ENCODE peak calls at places on chromosomes 7 and 10, in eight cellular contexts. G is tibial nerve, E is tibial artery, I is A549, F is fibroblast of mammary gland, S is GM12865, X is HCT116, D is foreskin keratinocyte. A is an unnamed sample.

GRCh38 chr7:151081170-151082101 is 827 bp upstream of the FASTK start:
- DNase-seq in G (no peak), E (peak; percentile 80), I (peak; percentile 46), F (no peak), S (no peak), X (no peak), D (peak; percentile 39), A (no peak)

GRCh38 chr7:77940647-77941046 is 142.1 kb downstream of the PHTF2 start:
- DNase-seq in G (peak; percentile 27), E (no peak), I (peak; percentile 30), F (peak; percentile 46), S (peak; percentile 31), X (peak; percentile 6), D (peak; percentile 18), A (no peak)

GRCh38 chr7:542935-543789 is 23.5 kb upstream of the PDGFA start:
- DNase-seq in G (no peak), E (peak; percentile 88), I (peak; percentile 81), F (peak; percentile 96), S (no peak), X (no peak), D (peak; percentile 59), A (no peak)

GRCh38 chr7:4682621-4683042 is 537 bp downstream of the FOXK1 start:
- DNase-seq in G (no peak), E (peak; percentile 78), I (peak; percentile 74), F (no peak), S (peak; percentile 80), X (no peak), D (no peak), A (peak; percentile 41)

GRCh38 chr7:34307540-34307939 is 350.5 kb upstream of the NPSR1 start:
- DNase-seq in G (no peak), E (no peak), I (no peak), F (no peak), S (no peak), X (no peak), D (no peak), A (no peak)

GRCh38 chr7:122302826-122303521 is 1.6 kb downstream of the FEZF1 start:
- DNase-seq in G (no peak), E (no peak), I (no peak), F (no peak), S (no peak), X (no peak), D (no peak), A (no peak)

GRCh38 chr7:37481722-37482288 is 33.1 kb upstream of the ELMO1 start:
- DNase-seq in G (no peak), E (no peak), I (no peak), F (no peak), S (no peak), X (no peak), D (no peak), A (no peak)

GRCh38 chr7:154640266-154640865 is 362.6 kb downstream of the PAXIP1 start:
- DNase-seq in G (no peak), E (no peak), I (no peak), F (no peak), S (no peak), X (no peak), D (no peak), A (no peak)

GRCh38 chr10:54559498-54559897 is 241.5 kb downstream of the PCDH15 start:
- DNase-seq in G (no peak), E (no peak), I (no peak), F (peak; percentile 38), S (no peak), X (no peak), D (peak; percentile 78), A (no peak)

GRCh38 chr10:88791924-88792323 is 10.6 kb upstream of the LIPM start:
- DNase-seq in G (no peak), E (no peak), I (peak; percentile 57), F (peak; percentile 22), S (peak; percentile 64), X (peak; percentile 32), D (no peak), A (no peak)

GRCh38 chr7:151595702-151596340 is 76.1 kb upstream of the RHEB start:
- DNase-seq in G (no peak), E (no peak), I (no peak), F (no peak), S (no peak), X (no peak), D (no peak), A (no peak)

GRCh38 chr10:110600487-110601101 is 33.1 kb downstream of the SMC3 start:
- DNase-seq in G (no peak), E (no peak), I (peak; percentile 82), F (peak; percentile 71), S (peak; percentile 79), X (peak; percentile 87), D (peak; percentile 49), A (no peak)

GRCh38 chr7:1902231-1902855 is 232.3 kb downstream of the ELFN1 start:
- DNase-seq in G (no peak), E (no peak), I (no peak), F (no peak), S (no peak), X (no peak), D (no peak), A (no peak)

GRCh38 chr10:87866575-87866974 is 3.1 kb downstream of the PTEN start:
- DNase-seq in G (no peak), E (no peak), I (no peak), F (no peak), S (no peak), X (no peak), D (no peak), A (no peak)

GRCh38 chr7:112088484-112089016 is 117.6 kb downstream of the DOCK4 start:
- DNase-seq in G (no peak), E (no peak), I (no peak), F (no peak), S (no peak), X (no peak), D (no peak), A (no peak)

GRCh38 chr7:158285383-158285770 is 302.2 kb downstream of the PTPRN2 start:
- DNase-seq in G (no peak), E (peak; percentile 59), I (no peak), F (no peak), S (no peak), X (no peak), D (no peak), A (no peak)

GRCh38 chr7:130998993-130999602 is 265.1 kb upstream of the KLF14 start:
- DNase-seq in G (no peak), E (no peak), I (no peak), F (peak; percentile 65), S (no peak), X (peak; percentile 90), D (peak; percentile 98), A (no peak)

GRCh38 chr7:6453737-6454136 is 6.0 kb upstream of the DAGLB start:
- DNase-seq in G (no peak), E (no peak), I (peak; percentile 84), F (peak; percentile 87), S (no peak), X (peak; percentile 77), D (peak; percentile 96), A (no peak)

GRCh38 chr10:133139561-133140065 is 20.4 kb upstream of the KNDC1 start:
- DNase-seq in G (no peak), E (peak; percentile 33), I (no peak), F (no peak), S (no peak), X (no peak), D (no peak), A (no peak)

GRCh38 chr7:90629306-90629918 is 33.3 kb downstream of the CDK14 start:
- DNase-seq in G (peak; percentile 54), E (no peak), I (peak; percentile 43), F (peak; percentile 72), S (peak; percentile 69), X (peak; percentile 31), D (peak; percentile 41), A (no peak)

GRCh38 chr7:149284850-149285580 is 23.0 kb downstream of the ZNF783 start:
- DNase-seq in G (peak; percentile 86), E (peak; percentile 96), I (peak; percentile 83), F (peak; percentile 81), S (peak; percentile 92), X (peak; percentile 64), D (peak; percentile 82), A (peak; percentile 95)
- TF ChIP-seq CTCF in G (no peak), E (no peak), I (no peak), F (no peak), S (no peak), X (no peak), D (peak; percentile 54), A (no peak)

DNA sequence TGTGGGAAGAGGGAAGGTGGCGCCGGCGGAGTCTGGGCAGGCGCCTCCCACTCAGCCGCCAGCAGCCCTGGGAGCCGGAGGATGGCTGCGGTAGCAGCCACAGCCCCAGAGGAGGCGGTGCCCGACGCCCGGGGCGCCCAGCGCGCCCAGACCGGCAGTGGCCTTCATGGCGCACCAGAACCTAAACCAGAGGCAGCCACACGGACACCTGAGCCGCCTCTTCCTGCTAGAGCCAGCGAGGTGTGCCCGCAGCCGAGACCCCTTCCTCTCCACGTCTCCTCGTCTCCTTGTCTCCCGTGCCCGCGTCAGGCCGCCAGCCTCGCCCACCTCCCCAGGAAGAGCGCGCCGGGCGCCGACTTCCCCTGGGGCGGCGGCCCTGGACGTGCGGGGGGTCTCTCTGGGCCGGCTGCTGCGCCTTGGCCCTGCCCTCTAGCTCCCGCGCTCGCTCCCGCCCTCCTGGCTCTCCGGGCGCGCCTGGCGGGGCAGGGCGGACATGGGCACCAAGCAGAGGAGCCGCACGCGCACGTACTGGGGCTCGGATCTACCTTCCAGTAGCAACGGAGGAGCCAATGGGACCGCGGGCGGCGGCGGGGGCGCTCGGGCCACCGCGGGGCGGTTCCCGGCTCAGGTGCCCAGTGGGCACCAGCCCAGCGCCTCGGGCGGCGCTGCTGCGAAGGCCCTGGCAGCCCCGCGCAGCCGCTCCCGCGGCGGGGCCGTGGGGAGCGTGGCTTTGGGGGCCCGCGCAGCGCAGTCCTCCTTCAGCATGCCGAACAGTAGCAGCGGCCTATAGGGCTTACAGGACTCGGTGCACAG is 33.0 kb upstream of the SFTPD start:
- DNase-seq in G (no peak), E (peak; percentile 71), I (peak; percentile 69), F (peak; percentile 10), S (peak; percentile 6), X (peak; percentile 23), D (peak; percentile 29), A (peak; percentile 20)
- TF ChIP-seq CTCF in G (no peak), E (peak; percentile 21), I (no peak), F (no peak), S (no peak), X (peak; percentile 20), D (peak; percentile 26), A (no peak)

DNA sequence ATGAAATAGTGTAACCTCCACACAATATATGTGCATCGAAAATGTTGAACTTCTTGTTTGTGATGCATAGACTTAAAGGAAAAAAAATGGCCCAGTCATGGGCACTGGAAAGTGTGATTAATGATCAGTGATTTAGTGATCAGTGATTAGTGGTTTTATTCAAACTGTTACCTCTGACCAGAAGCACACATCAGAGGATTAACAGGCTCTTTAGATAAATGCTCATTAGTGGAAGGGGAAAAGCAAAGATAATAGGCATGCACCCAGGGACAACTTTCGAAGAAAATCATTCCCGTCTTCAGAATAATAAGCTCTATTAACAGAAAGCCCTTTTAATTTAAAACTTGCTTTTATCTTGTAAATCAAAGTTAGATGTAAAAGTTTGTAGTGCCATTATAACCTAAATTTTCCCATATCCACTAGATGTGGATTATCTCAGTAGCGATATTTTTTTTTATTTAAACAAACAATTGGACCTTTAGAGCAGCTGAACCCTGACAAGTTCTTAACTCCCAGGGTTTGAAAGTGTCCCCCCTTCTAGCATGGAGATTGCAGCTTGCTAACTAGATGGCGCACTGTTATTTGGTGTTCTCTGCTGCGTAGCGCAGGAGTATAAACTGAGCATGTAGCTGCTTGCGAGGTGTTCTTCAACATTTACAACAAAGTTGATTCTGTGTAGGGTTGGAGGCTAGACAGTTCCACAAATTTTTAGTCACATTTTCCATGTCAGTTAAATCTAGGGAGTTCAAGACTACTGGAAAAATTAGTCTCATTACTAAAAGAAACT is at the start of gene CREB5:
- DNase-seq in G (no peak), E (no peak), I (peak; percentile 45), F (peak; percentile 39), S (peak; percentile 55), X (no peak), D (peak; percentile 34), A (no peak)
- TF ChIP-seq CTCF in G (no peak), E (no peak), I (peak; percentile 53), F (peak; percentile 24), S (peak; percentile 27), X (no peak), D (peak; percentile 58), A (no peak)

GRCh38 chr10:78033623-78034470 is at the start of gene RPS24:
- DNase-seq in G (peak; percentile 96), E (peak; percentile 97), I (peak; percentile 98), F (peak; percentile 98), S (peak; percentile 98), X (peak; percentile 97), D (peak; percentile 92), A (peak; percentile 90)
- TF ChIP-seq CTCF in G (peak; percentile 15), E (no peak), I (no peak), F (no peak), S (no peak), X (no peak), D (no peak), A (no peak)

A was measured in activated B cell treated with CpG ODN at 0.5 μM for 24 hours.